ENCODE peak calls at places on chromosomes 3 and 15, in nine cellular contexts. H, L, Z, C, X, V, N, K and W are unnamed samples. For H3K4me1, the result is how much of the 10 kb centered on the place peaks cover.

GRCh38 chr15:68352401-68353062 is 75.0 kb downstream of the FEM1B start:
- DNase-seq in H (peak), L (peak), Z (no peak), C (peak), X (peak), V (no peak), N (peak), K (peak), W (peak)

GRCh38 chr3:129611812-129612349 is 5.4 kb upstream of the PLXND1 start:
- DNase-seq in H (no peak), L (no peak), Z (no peak), C (no peak), X (no peak), V (no peak), N (no peak), K (peak), W (no peak)

GRCh38 chr3:171108066-171108465 is 81.5 kb upstream of the SLC2A2 start:
- DNase-seq in H (peak), L (no peak), Z (no peak), C (no peak), X (no peak), V (no peak), N (no peak), K (no peak), W (no peak)

GRCh38 chr3:172040976-172041963 is 1.9 kb downstream of the FNDC3B start:
- DNase-seq in H (no peak), L (peak), Z (peak), C (peak), X (no peak), V (no peak), N (no peak), K (no peak), W (peak)

GRCh38 chr15:90227816-90228772 is 5.6 kb downstream of the CIB1 start:
- DNase-seq in H (no peak), L (no peak), Z (no peak), C (no peak), X (no peak), V (no peak), N (no peak), K (no peak), W (no peak)

GRCh38 chr15:35693286-35693685 is 147.3 kb upstream of the DPH6 start:
- DNase-seq in H (no peak), L (no peak), Z (no peak), C (no peak), X (no peak), V (no peak), N (no peak), K (peak), W (no peak)

GRCh38 chr3:52359116-52359855 is 43.2 kb downstream of the DNAH1 start:
- DNase-seq in H (no peak), L (no peak), Z (no peak), C (no peak), X (no peak), V (no peak), N (no peak), K (no peak), W (no peak)

GRCh38 chr3:194395201-194395600 is 3.9 kb downstream of the GP5 start:
- DNase-seq in H (no peak), L (no peak), Z (no peak), C (no peak), X (no peak), V (no peak), N (no peak), K (peak), W (no peak)

GRCh38 chr3:158794936-158795518 is 6.8 kb upstream of the MFSD1 start:
- DNase-seq in H (peak), L (no peak), Z (peak), C (no peak), X (peak), V (no peak), N (no peak), K (peak), W (no peak)

GRCh38 chr15:75989875-75990274 is 22.3 kb downstream of the NRG4 start:
- DNase-seq in H (no peak), L (no peak), Z (no peak), C (no peak), X (no peak), V (no peak), N (no peak), K (no peak), W (no peak)

GRCh38 chr3:171380711-171381435 is 79.3 kb downstream of the TNIK start:
- DNase-seq in H (no peak), L (no peak), Z (no peak), C (no peak), X (no peak), V (no peak), N (no peak), K (no peak), W (no peak)

GRCh38 chr15:35038655-35039534 is 46.2 kb downstream of the NANOGP8 start:
- DNase-seq in H (no peak), L (no peak), Z (no peak), C (no peak), X (no peak), V (no peak), N (no peak), K (no peak), W (no peak)

GRCh38 chr3:66483006-66483928 is 17.6 kb downstream of the LRIG1 start:
- DNase-seq in H (no peak), L (peak), Z (peak), C (peak), X (no peak), V (peak), N (peak), K (peak), W (peak)

DNA sequence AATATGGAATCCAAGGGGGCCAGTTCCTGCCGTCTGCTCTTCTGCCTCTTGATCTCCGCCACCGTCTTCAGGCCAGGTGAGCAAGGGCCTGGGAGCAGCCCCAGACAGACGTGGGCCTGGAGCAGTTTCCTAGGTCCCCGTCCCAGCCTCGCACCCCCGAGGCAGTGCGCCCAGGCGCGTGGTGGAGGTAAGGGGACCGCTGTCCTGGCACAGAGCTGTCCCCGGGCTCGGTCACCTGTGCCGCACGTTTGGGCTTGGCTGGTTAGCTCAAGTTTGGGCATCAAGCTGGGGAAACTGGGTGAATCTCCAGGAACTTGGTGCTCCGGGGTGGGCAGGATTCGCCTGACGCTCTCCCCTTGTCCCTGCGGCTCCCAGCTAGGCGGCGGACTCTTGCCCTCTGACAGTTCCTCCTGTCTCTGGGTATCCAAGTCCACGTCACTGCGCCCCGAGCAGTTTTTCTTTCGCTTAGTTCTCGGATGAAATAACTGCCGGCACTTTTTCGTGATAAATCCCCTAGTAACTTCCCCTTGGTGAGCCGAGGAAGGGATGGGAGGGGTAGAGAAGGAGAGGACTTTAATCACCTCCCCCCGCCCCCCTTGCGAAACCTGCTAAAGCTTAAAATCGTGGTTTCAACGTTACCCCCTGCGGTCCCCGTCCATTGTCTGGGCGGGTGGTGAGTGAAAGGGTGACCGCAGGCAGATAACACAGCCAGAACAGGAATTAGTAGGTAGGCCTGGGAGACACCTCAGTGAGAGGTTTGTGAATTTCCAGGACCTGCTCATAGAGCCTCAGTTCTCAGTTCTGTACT is 901 bp downstream of the ALCAM start:
- DNase-seq in H (no peak), L (peak), Z (peak), C (peak), X (no peak), V (peak), N (peak), K (peak), W (peak)
- TF ChIP-seq POLR2AphosphoS5 in H (no peak), L (no peak), Z (no peak), C (peak), X (no peak), V (no peak), N (no peak), K (no peak), W (no peak)

DNA sequence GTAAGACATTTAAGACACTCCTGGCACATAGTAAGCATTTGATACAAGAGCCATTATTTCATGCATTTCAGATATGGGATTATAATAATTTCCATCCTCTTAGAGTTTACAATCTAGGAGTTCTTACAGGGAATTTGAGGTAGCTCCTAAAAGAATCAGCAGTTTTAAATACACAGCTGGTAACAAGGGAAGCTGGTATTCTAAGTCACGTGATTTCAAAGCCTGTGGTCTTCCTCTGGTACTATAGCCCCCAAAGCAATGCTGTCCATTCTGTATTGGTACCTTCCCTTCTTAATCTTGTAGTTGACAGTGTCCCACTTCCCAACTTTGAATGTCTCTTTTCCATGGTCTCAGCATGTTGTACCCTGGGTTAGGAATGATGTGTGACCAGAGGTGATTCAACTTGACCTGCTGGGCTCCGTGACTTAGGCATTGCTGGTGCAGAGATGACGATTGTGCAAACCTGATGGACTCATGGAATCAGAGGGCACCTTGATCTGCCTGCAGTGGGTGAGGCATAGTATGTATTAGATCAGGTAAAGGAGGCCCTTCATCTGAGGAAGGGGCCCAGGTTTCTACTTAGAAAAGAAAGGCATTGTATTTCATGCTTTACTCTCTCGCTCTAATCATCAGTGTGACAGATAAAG is 122.9 kb downstream of the AKAP13 start:
- DNase-seq in H (no peak), L (no peak), Z (no peak), C (no peak), X (no peak), V (no peak), N (no peak), K (no peak), W (no peak)
- H3K27ac ChIP-seq in H (no peak), L (no peak), Z (no peak), C (no peak), X (no peak), V (no peak), N (peak), K (no peak), W (peak)

GRCh38 chr15:65535192-65535591 is 4.9 kb downstream of the HACD3 start:
- DNase-seq in H (no peak), L (no peak), Z (no peak), C (no peak), X (no peak), V (no peak), N (no peak), K (no peak), W (no peak)

GRCh38 chr15:65541231-65541630 is 11.0 kb downstream of the HACD3 start:
- DNase-seq in H (no peak), L (no peak), Z (no peak), C (no peak), X (no peak), V (no peak), N (no peak), K (no peak), W (no peak)

GRCh38 chr15:65540314-65540713 is 10.1 kb downstream of the HACD3 start:
- DNase-seq in H (no peak), L (no peak), Z (no peak), C (no peak), X (no peak), V (no peak), N (no peak), K (no peak), W (no peak)
- H3K4me1 ChIP-seq in H (under half), L (under half), Z (under half), C (under half), X (under half), V (under half), N (under half), K (under half), W (under half)

GRCh38 chr3:61876797-61877196 is 315.4 kb downstream of the PTPRG start:
- DNase-seq in H (no peak), L (no peak), Z (no peak), C (no peak), X (no peak), V (no peak), N (no peak), K (no peak), W (no peak)
- TF ChIP-seq POLR2AphosphoS5 in H (no peak), L (no peak), Z (no peak), C (no peak), X (no peak), V (no peak), N (no peak), K (no peak), W (no peak)

GRCh38 chr3:119644481-119644880 is 15.9 kb downstream of the POPDC2 start:
- DNase-seq in H (no peak), L (no peak), Z (no peak), C (no peak), X (no peak), V (no peak), N (no peak), K (no peak), W (no peak)
- H3K27ac ChIP-seq in H (no peak), L (no peak), Z (peak), C (no peak), X (no peak), V (no peak), N (no peak), K (no peak), W (no peak)

DNA sequence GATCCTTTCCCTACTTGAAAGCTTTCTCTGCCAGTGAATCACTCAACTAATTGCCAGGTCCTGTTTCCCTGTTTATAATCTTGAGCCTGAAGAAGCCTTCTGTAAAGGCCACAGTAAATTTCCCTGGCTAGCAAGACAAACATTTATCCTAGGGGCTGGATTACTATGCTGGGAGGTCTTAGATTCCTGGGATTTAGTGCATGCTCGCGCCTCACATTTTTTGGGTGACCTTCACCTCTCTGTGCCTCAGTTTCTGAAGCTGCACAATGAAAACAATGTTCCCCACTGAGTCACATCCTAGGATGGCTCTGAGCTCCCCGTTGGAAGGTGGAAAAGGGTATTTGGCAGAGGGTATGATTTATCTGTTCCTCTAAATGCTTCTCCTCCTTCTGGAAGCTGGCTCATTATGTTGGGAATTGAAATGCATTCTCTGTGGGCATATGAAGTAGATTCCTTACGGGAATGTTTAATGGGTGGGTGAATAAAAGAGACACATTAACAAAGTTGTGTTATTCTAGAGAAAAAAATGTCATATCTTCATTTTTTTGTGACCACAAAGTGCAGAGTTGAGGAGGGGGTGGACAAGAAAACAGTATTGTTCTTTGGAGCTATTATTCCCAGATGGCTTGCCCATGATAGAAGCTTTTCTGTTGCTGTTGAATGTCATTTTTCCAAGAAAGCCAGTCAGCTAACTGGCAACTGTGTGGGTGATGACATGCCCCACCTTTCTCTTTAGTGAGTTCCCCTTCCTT is 32.4 kb downstream of the LSM3 start:
- DNase-seq in H (no peak), L (no peak), Z (no peak), C (no peak), X (no peak), V (no peak), N (no peak), K (no peak), W (no peak)
- H3K4me1 ChIP-seq in H (under half), L (under half), Z (under half), C (under half), X (under half), V (under half), N (under half), K (under half), W (under half)

GRCh38 chr3:24341668-24342067 is 153.0 kb downstream of the THRB start:
- DNase-seq in H (no peak), L (no peak), Z (no peak), C (no peak), X (no peak), V (no peak), N (no peak), K (no peak), W (no peak)
- TF ChIP-seq POLR2AphosphoS5 in H (no peak), L (no peak), Z (no peak), C (no peak), X (no peak), V (no peak), N (no peak), K (no peak), W (no peak)